ENCODE peak calls at places on chromosomes 13 and 19, in seven cellular contexts. One of them, this sample, is unnamed.

GRCh38 chr13:60836821-60837220 is 439.8 kb downstream of the TDRD3 start:
- DNase-seq in SK-N-SH: no peak
- DNase-seq in H1: no peak
- DNase-seq in HepG2: no peak
- DNase-seq in K562: no peak
- DNase-seq in GM12892: no peak
- DNase-seq in GM12878: no peak
- DNase-seq in this sample: no peak

GRCh38 chr19:40586611-40587010 is 9.9 kb downstream of the SHKBP1 start:
- DNase-seq in SK-N-SH: no peak
- DNase-seq in H1: no peak
- DNase-seq in HepG2: no peak
- DNase-seq in K562: no peak
- DNase-seq in GM12892: no peak
- DNase-seq in GM12878: no peak
- DNase-seq in this sample: no peak

GRCh38 chr19:17026041-17026658 is 460 bp downstream of the CPAMD8 start:
- DNase-seq in SK-N-SH: no peak
- DNase-seq in H1: peak; percentile 65
- DNase-seq in HepG2: no peak
- DNase-seq in K562: no peak
- DNase-seq in GM12892: no peak
- DNase-seq in GM12878: no peak
- DNase-seq in this sample: no peak

GRCh38 chr13:40758811-40759210 is 12.2 kb downstream of the MRPS31 start:
- DNase-seq in SK-N-SH: no peak
- DNase-seq in H1: no peak
- DNase-seq in HepG2: no peak
- DNase-seq in K562: no peak
- DNase-seq in GM12892: no peak
- DNase-seq in GM12878: no peak
- DNase-seq in this sample: no peak

GRCh38 chr19:11963566-11964355 is 1.1 kb upstream of the ZNF763 start:
- DNase-seq in SK-N-SH: peak; percentile 81
- DNase-seq in H1: peak; percentile 87
- DNase-seq in HepG2: peak; percentile 56
- DNase-seq in K562: peak; percentile 60
- DNase-seq in GM12892: peak; percentile 49
- DNase-seq in GM12878: peak; percentile 31
- DNase-seq in this sample: peak; percentile 53

GRCh38 chr13:36297600-36298338 is at the start of gene CCDC169:
- DNase-seq in SK-N-SH: peak; percentile 73
- DNase-seq in H1: peak; percentile 94
- DNase-seq in HepG2: peak; percentile 5
- DNase-seq in K562: peak; percentile 76
- DNase-seq in GM12892: peak; percentile 2
- DNase-seq in GM12878: no peak
- DNase-seq in this sample: no peak

GRCh38 chr13:40064723-40065122 is 409.3 kb downstream of the COG6 start:
- DNase-seq in SK-N-SH: no peak
- DNase-seq in H1: no peak
- DNase-seq in HepG2: no peak
- DNase-seq in K562: no peak
- DNase-seq in GM12892: no peak
- DNase-seq in GM12878: no peak
- DNase-seq in this sample: no peak

GRCh38 chr13:27005976-27006518 is 165.6 kb downstream of the USP12 start:
- DNase-seq in SK-N-SH: no peak
- DNase-seq in H1: no peak
- DNase-seq in HepG2: no peak
- DNase-seq in K562: no peak
- DNase-seq in GM12892: no peak
- DNase-seq in GM12878: no peak
- DNase-seq in this sample: no peak

GRCh38 chr13:80441968-80442367 is 101.0 kb upstream of the SPRY2 start:
- DNase-seq in SK-N-SH: no peak
- DNase-seq in H1: no peak
- DNase-seq in HepG2: no peak
- DNase-seq in K562: no peak
- DNase-seq in GM12892: no peak
- DNase-seq in GM12878: no peak
- DNase-seq in this sample: no peak

GRCh38 chr19:31377736-31378135 is 28.5 kb upstream of the TSHZ3 start:
- DNase-seq in SK-N-SH: no peak
- DNase-seq in H1: no peak
- DNase-seq in HepG2: no peak
- DNase-seq in K562: no peak
- DNase-seq in GM12892: no peak
- DNase-seq in GM12878: no peak
- DNase-seq in this sample: no peak

GRCh38 chr19:11736696-11737095 is 2.0 kb downstream of the ZNF823 start:
- DNase-seq in SK-N-SH: peak; percentile 21
- DNase-seq in H1: no peak
- DNase-seq in HepG2: no peak
- DNase-seq in K562: peak; percentile 75
- DNase-seq in GM12892: peak; percentile 17
- DNase-seq in GM12878: peak; percentile 40
- DNase-seq in this sample: peak; percentile 22

GRCh38 chr19:54094601-54095000 is 6.0 kb downstream of the OSCAR start:
- DNase-seq in SK-N-SH: no peak
- DNase-seq in H1: no peak
- DNase-seq in HepG2: no peak
- DNase-seq in K562: no peak
- DNase-seq in GM12892: no peak
- DNase-seq in GM12878: no peak
- DNase-seq in this sample: no peak

GRCh38 chr13:47564041-47564440 is 437.0 kb downstream of the SUCLA2 start:
- DNase-seq in SK-N-SH: no peak
- DNase-seq in H1: peak; percentile 50
- DNase-seq in HepG2: peak; percentile 5
- DNase-seq in K562: no peak
- DNase-seq in GM12892: no peak
- DNase-seq in GM12878: no peak
- DNase-seq in this sample: no peak

GRCh38 chr13:88526186-88526852 is 855.1 kb downstream of the SLITRK5 start:
- DNase-seq in SK-N-SH: no peak
- DNase-seq in H1: no peak
- DNase-seq in HepG2: no peak
- DNase-seq in K562: no peak
- DNase-seq in GM12892: no peak
- DNase-seq in GM12878: no peak
- DNase-seq in this sample: no peak

GRCh38 chr13:54194233-54195024 is 1165.8 kb downstream of the OLFM4 start:
- DNase-seq in SK-N-SH: no peak
- DNase-seq in H1: no peak
- DNase-seq in HepG2: no peak
- DNase-seq in K562: no peak
- DNase-seq in GM12892: no peak
- DNase-seq in GM12878: no peak
- DNase-seq in this sample: no peak

GRCh38 chr19:35742121-35742724 is at the start of gene IGFLR1:
- DNase-seq in SK-N-SH: no peak
- DNase-seq in H1: no peak
- DNase-seq in HepG2: no peak
- DNase-seq in K562: no peak
- DNase-seq in GM12892: no peak
- DNase-seq in GM12878: peak; percentile 64
- DNase-seq in this sample: peak; percentile 49

GRCh38 chr19:34319785-34320184 is 45.2 kb upstream of the GPI start:
- DNase-seq in SK-N-SH: no peak
- DNase-seq in H1: no peak
- DNase-seq in HepG2: no peak
- DNase-seq in K562: peak; percentile 41
- DNase-seq in GM12892: no peak
- DNase-seq in GM12878: no peak
- DNase-seq in this sample: no peak

GRCh38 chr19:4517451-4518057 is 732 bp downstream of the PLIN4 start:
- DNase-seq in SK-N-SH: no peak
- DNase-seq in H1: no peak
- DNase-seq in HepG2: no peak
- DNase-seq in K562: no peak
- DNase-seq in GM12892: no peak
- DNase-seq in GM12878: no peak
- DNase-seq in this sample: no peak

GRCh38 chr19:4515732-4516131 is 2.6 kb downstream of the PLIN4 start:
- DNase-seq in SK-N-SH: no peak
- DNase-seq in H1: no peak
- DNase-seq in HepG2: no peak
- DNase-seq in K562: no peak
- DNase-seq in GM12892: no peak
- DNase-seq in GM12878: no peak
- DNase-seq in this sample: no peak

GRCh38 chr19:4518345-4519171 is at the start of gene PLIN4:
- DNase-seq in SK-N-SH: no peak
- DNase-seq in H1: peak; percentile 54
- DNase-seq in HepG2: peak; percentile 66
- DNase-seq in K562: no peak
- DNase-seq in GM12892: no peak
- DNase-seq in GM12878: no peak
- DNase-seq in this sample: no peak

GRCh38 chr19:4516939-4517300 is 1.4 kb downstream of the PLIN4 start:
- DNase-seq in SK-N-SH: no peak
- DNase-seq in H1: no peak
- DNase-seq in HepG2: no peak
- DNase-seq in K562: no peak
- DNase-seq in GM12892: no peak
- DNase-seq in GM12878: no peak
- DNase-seq in this sample: no peak

DNA sequence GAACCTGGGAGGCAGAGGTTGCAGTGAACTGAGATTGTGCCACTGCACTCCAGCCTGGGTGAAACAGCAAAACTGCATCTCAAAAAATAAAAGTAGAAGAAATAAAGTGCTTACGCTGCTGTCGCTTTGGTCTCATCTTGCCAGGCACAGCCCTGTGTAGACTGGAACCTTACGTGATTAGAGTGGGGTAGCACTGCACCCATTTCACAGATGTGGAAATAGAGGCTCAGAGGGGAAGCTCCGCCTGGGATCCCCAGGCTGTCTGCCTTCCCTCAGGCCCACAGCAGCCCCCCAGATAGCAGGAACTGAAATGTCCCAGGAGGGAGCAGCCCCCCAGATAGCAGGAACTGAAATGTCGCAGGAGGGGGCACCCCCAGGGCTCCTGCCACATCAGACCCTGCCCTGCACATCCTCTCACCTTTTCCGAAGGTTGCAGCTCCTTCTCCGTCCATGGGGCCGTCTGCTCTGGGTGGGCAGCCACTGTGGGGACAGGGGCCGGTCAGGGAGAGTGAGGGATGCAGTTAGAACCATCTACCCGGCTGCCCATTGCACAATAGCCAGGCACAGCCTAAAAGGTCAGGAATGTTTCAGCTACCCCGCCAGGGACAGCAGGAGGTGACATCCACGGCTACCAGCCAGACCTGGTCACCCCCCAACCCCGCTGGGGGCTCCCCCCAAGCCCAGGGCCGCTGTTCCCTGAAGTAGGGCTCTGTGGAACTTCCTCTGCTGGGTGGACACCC is 1.9 kb downstream of the PLIN4 start:
- DNase-seq in SK-N-SH: no peak
- DNase-seq in H1: peak; percentile 46
- DNase-seq in HepG2: no peak
- DNase-seq in K562: no peak
- DNase-seq in GM12892: no peak
- DNase-seq in GM12878: no peak
- DNase-seq in this sample: no peak
- TF ChIP-seq TAF1 in SK-N-SH: no peak
- TF ChIP-seq TAF1 in H1: no peak
- TF ChIP-seq TAF1 in HepG2: no peak
- TF ChIP-seq TAF1 in K562: no peak
- TF ChIP-seq TAF1 in GM12892: no peak
- TF ChIP-seq TAF1 in GM12878: no peak
- TF ChIP-seq TAF1 in this sample: no peak

DNA sequence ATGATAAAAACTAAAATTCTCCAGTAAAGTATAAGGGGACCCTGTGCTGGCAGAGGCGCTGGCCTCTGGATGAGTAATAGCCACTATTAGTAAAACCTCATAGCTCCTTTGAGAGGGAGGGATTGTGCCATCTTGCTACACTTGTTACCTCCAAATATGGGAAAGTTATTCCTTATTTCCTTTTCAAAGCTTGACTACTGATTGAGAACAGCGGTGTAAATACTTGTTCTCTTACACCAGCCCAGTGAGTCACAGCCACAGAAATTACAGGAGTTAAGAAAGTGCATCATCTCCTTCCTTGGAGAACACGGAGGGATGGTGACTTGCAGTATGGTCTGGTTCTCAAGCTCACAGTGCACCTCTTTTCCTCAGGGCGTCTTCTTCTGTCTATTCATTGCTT is 379.0 kb downstream of the EFNB2 start:
- DNase-seq in SK-N-SH: no peak
- DNase-seq in H1: no peak
- DNase-seq in HepG2: no peak
- DNase-seq in K562: no peak
- DNase-seq in GM12892: no peak
- DNase-seq in GM12878: no peak
- DNase-seq in this sample: no peak
- TF ChIP-seq TAF1 in SK-N-SH: no peak
- TF ChIP-seq TAF1 in H1: no peak
- TF ChIP-seq TAF1 in HepG2: no peak
- TF ChIP-seq TAF1 in K562: no peak
- TF ChIP-seq TAF1 in GM12892: no peak
- TF ChIP-seq TAF1 in GM12878: no peak
- TF ChIP-seq TAF1 in this sample: no peak

GRCh38 chr19:32771596-32771995 is 52.0 kb downstream of the TDRD12 start:
- DNase-seq in SK-N-SH: no peak
- DNase-seq in H1: no peak
- DNase-seq in HepG2: no peak
- DNase-seq in K562: no peak
- DNase-seq in GM12892: no peak
- DNase-seq in GM12878: no peak
- DNase-seq in this sample: no peak
- TF ChIP-seq TAF1 in SK-N-SH: no peak
- TF ChIP-seq TAF1 in H1: no peak
- TF ChIP-seq TAF1 in HepG2: no peak
- TF ChIP-seq TAF1 in K562: no peak
- TF ChIP-seq TAF1 in GM12892: no peak
- TF ChIP-seq TAF1 in GM12878: no peak
- TF ChIP-seq TAF1 in this sample: no peak

DNA sequence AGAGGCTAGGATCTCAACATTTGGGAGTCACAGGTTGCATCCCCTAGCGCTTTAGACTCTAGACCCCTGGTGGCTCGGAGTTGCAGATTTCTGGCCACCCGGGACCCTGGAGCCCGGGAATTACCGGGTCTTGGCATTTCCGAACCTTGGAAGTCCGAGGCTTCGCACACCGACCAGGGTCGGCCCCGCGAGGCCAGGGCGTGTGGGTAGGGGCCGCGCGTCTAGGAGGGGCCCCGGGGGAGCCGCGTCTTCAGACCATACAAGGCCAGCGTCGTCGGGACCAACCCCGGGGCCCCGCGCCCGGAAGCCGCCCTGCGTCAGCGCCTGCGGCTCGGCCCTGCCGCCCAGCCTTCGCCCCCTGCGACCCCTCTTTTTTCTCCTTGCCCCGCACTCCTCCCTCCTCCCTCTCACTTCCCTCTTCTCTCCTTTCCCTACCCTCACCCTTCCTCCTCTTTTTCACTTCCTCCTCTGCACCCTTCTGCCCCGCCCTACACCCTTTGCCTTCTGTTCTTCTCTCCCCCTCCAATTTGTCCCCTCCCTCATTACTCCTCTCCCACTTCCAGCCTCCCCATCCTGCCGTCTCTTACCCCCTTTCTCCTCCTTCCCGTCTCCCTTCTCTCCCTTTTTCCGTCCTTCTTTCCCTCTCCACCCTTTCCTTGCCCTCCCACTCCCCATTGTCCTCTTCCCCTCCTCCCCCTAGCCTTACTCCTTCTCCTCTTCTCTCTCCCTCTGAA is 2.4 kb upstream of the PLEKHG2 start:
- DNase-seq in SK-N-SH: peak; percentile 73
- DNase-seq in H1: peak; percentile 67
- DNase-seq in HepG2: peak; percentile 25
- DNase-seq in K562: peak; percentile 43
- DNase-seq in GM12892: no peak
- DNase-seq in GM12878: no peak
- DNase-seq in this sample: peak; percentile 57
- TF ChIP-seq TAF1 in SK-N-SH: no peak
- TF ChIP-seq TAF1 in H1: peak; percentile 51
- TF ChIP-seq TAF1 in HepG2: peak; percentile 23
- TF ChIP-seq TAF1 in K562: peak; percentile 26
- TF ChIP-seq TAF1 in GM12892: no peak
- TF ChIP-seq TAF1 in GM12878: peak; percentile 14
- TF ChIP-seq TAF1 in this sample: peak; percentile 49

This sample was measured in GM12891.